ENCODE peak calls at places on chromosome 1, in six cellular contexts. Z, G, M, U, L and H are unnamed samples. For H3K4me1, the result is how much of the 10 kb centered on the place peaks cover.

GRCh38 chr1:175303308-175303707 is 110.7 kb upstream of the KIAA0040 start:
- DNase-seq in Z (no peak), G (no peak), M (no peak), U (no peak), L (no peak), H (no peak)

GRCh38 chr1:28864695-28865094 is 49.7 kb upstream of the EPB41 start:
- DNase-seq in Z (no peak), G (no peak), M (no peak), U (no peak), L (no peak), H (no peak)

GRCh38 chr1:37682334-37682987 is 9.9 kb upstream of the CDCA8 start:
- DNase-seq in Z (peak), G (peak), M (peak), U (peak), L (peak), H (peak)

GRCh38 chr1:167650266-167651160 is 20.5 kb downstream of the RCSD1 start:
- DNase-seq in Z (no peak), G (no peak), M (no peak), U (no peak), L (no peak), H (no peak)

GRCh38 chr1:161801955-161802354 is 35.8 kb downstream of the ATF6 start:
- DNase-seq in Z (no peak), G (peak), M (peak), U (peak), L (no peak), H (no peak)

GRCh38 chr1:30923597-30923996 is 15.0 kb upstream of the SDC3 start:
- DNase-seq in Z (no peak), G (no peak), M (no peak), U (no peak), L (no peak), H (no peak)

GRCh38 chr1:95635820-95636219 is 401.8 kb downstream of the RWDD3 start:
- DNase-seq in Z (no peak), G (no peak), M (no peak), U (no peak), L (no peak), H (no peak)

GRCh38 chr1:198678301-198678836 is 39.5 kb downstream of the PTPRC start:
- DNase-seq in Z (no peak), G (no peak), M (no peak), U (no peak), L (peak), H (no peak)

GRCh38 chr1:26887125-26887524 is 3.0 kb downstream of the GPN2 start:
- DNase-seq in Z (no peak), G (no peak), M (no peak), U (no peak), L (no peak), H (peak)

GRCh38 chr1:151680812-151681211 is 35.8 kb downstream of the CELF3 start:
- DNase-seq in Z (no peak), G (no peak), M (no peak), U (no peak), L (no peak), H (peak)

GRCh38 chr1:57162607-57163235 is 196.9 kb upstream of the C8B start:
- DNase-seq in Z (no peak), G (no peak), M (no peak), U (no peak), L (no peak), H (no peak)

GRCh38 chr1:92484171-92484471 is 2.6 kb downstream of the GFI1 start:
- DNase-seq in Z (peak), G (no peak), M (no peak), U (no peak), L (no peak), H (peak)
- H3K4me3 ChIP-seq in Z (peak), G (peak), M (peak), U (peak), L (peak), H (no peak)

GRCh38 chr1:235952950-235953615 is 86.4 kb upstream of the LYST start:
- DNase-seq in Z (no peak), G (no peak), M (no peak), U (no peak), L (no peak), H (no peak)

GRCh38 chr1:235947989-235948388 is 81.3 kb upstream of the LYST start:
- DNase-seq in Z (no peak), G (no peak), M (no peak), U (no peak), L (no peak), H (no peak)

GRCh38 chr1:235953801-235954200 is 87.1 kb upstream of the LYST start:
- DNase-seq in Z (no peak), G (no peak), M (no peak), U (no peak), L (no peak), H (peak)

GRCh38 chr1:235948774-235949427 is 82.2 kb upstream of the LYST start:
- DNase-seq in Z (no peak), G (no peak), M (no peak), U (no peak), L (no peak), H (no peak)

DNA sequence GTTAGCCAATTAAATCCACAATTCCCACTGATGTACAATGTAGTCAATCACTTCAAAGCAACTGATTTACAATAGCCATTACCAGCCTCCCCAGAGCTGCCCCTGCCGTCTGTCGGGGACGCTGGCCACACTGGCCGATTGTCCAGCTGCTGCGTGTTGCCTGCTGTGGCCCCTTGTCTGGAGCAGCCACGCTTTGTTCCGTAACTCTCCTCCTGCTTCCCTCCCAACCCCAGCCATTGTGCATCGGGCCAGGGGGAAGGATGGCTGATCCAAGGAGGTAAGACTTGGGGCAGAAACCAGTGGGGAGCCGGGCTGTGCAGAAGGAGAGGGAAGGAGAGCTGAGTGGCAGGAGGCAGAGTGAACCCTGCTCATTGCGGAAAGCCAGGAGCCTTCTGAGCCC is 83.6 kb upstream of the LYST start:
- DNase-seq in Z (no peak), G (peak), M (no peak), U (no peak), L (no peak), H (no peak)
- H3K4me1 ChIP-seq in Z (under half), G (under half), M (under half), U (under half), L (under half), H (under half)

GRCh38 chr1:216081445-216081844 is 341.8 kb downstream of the USH2A start:
- DNase-seq in Z (no peak), G (no peak), M (no peak), U (no peak), L (no peak), H (no peak)
- H3K4me3 ChIP-seq in Z (no peak), G (no peak), M (no peak), U (no peak), L (no peak), H (no peak)

DNA sequence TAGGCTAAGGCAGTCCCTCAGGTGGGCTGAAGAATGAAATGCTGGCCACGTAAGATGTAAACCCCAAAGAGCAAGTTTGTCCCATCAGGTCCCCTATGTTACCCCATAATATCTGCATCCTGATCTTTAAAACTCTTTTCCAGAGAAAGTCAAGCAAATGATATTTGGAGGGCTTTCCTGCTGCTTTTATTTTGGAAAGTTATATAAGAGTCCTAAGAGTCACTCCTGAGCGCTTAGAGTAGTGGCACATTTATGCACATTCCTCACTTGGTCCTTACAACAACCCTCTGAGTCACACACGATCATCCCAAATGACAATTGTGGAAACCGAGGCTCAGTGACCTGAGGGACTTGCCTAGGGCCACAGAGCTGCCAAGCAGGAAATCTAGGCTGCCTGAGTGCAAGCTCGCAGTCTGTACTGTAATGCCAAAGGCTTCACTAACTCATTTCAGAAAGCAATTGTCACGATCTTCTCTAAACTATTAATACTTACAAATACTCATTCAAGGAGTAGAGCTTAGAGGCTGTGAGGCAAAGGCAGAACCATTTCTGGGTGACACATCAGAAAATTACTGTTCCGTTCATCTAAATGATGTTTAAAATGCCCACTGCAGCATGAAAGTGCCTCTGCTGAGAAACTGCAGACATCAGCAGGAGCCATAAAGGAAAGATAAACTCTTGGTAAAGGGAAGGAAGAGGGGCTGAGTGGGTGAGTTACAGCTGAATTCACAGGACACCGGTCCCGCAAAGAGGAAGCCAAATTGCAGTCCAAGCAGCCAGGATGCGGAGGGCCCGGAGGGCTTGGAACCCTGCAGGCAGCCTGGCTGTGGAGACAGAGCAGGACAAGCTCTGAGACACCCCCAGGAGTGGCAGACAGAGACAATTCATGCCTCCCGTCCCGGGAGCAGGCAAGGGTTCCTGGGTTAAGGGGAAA is 30.8 kb downstream of the CAPZB start:
- DNase-seq in Z (no peak), G (no peak), M (no peak), U (no peak), L (no peak), H (no peak)
- H3K4me1 ChIP-seq in Z (half or more), G (under half), M (under half), U (under half), L (half or more), H (half or more)

GRCh38 chr1:74773540-74773939 is 40.6 kb downstream of the TYW3 start:
- DNase-seq in Z (no peak), G (no peak), M (no peak), U (no peak), L (no peak), H (no peak)

GRCh38 chr1:74779750-74780149 is 46.8 kb downstream of the TYW3 start:
- DNase-seq in Z (no peak), G (no peak), M (no peak), U (no peak), L (no peak), H (no peak)

GRCh38 chr1:74771913-74772515 is 39.1 kb downstream of the TYW3 start:
- DNase-seq in Z (no peak), G (no peak), M (no peak), U (peak), L (no peak), H (no peak)

GRCh38 chr1:74772945-74773344 is 40.0 kb downstream of the TYW3 start:
- DNase-seq in Z (no peak), G (no peak), M (no peak), U (no peak), L (no peak), H (no peak)

DNA sequence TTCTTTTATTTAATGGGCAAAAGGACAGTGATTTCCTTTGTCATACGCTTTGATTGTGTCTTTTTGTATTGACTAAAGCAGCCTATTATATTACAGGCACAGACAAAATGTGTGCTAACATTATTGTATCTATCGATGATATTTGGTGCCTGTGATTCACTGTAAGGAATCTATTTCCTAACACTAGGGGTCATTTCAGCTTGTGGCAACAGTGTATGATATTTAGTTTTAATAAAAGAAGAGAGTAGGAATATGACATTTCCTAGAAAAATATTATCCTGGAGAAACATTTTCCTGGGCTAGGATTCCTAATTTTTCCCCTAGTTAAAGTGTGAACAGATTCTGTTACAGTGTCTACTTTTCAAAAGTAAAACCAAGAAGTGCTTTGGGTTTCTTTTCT is 42.8 kb downstream of the TYW3 start:
- DNase-seq in Z (no peak), G (no peak), M (no peak), U (no peak), L (no peak), H (no peak)
- H3K4me3 ChIP-seq in Z (no peak), G (no peak), M (no peak), U (no peak), L (no peak), H (no peak)